ENCODE peak calls at places on chromosomes 16 and 17, in five cellular contexts. Y is AG04450, I is body of pancreas, S is mesendoderm, K is tibial nerve. L is an unnamed sample.

GRCh38 chr16:9826630-9827029 is 355.6 kb downstream of the GRIN2A start:
- DNase-seq in Y (no peak), I (no peak), S (no peak), K (no peak), L (no peak)

GRCh38 chr16:57143125-57143965 is 42.5 kb downstream of the PSME3IP1 start:
- DNase-seq in Y (no peak), I (no peak), S (no peak), K (peak; percentile 36), L (no peak)

GRCh38 chr16:72033437-72033836 is 20.9 kb upstream of the HP start:
- DNase-seq in Y (no peak), I (no peak), S (no peak), K (no peak), L (no peak)

GRCh38 chr16:86317617-86318021 is 192.7 kb upstream of the FOXF1 start:
- DNase-seq in Y (no peak), I (no peak), S (no peak), K (no peak), L (no peak)

GRCh38 chr16:56643080-56643778 is 4.8 kb downstream of the MT1A start:
- DNase-seq in Y (no peak), I (peak; percentile 91), S (peak; percentile 52), K (peak; percentile 19), L (no peak)

GRCh38 chr17:1197781-1198490 is 18.2 kb upstream of the ABR start:
- DNase-seq in Y (no peak), I (peak; percentile 87), S (no peak), K (peak; percentile 61), L (peak; percentile 56)

GRCh38 chr17:4543557-4544026 is 11.6 kb downstream of the MYBBP1A start:
- DNase-seq in Y (no peak), I (no peak), S (no peak), K (no peak), L (no peak)

GRCh38 chr16:85872666-85873561 is 26.0 kb upstream of the IRF8 start:
- DNase-seq in Y (no peak), I (peak; percentile 49), S (peak; percentile 41), K (no peak), L (no peak)

GRCh38 chr17:73497721-73498120 is 146.5 kb downstream of the SDK2 start:
- DNase-seq in Y (no peak), I (no peak), S (no peak), K (no peak), L (no peak)

GRCh38 chr17:71548540-71549190 is 572.2 kb upstream of the SOX9 start:
- DNase-seq in Y (no peak), I (no peak), S (peak; percentile 4), K (no peak), L (no peak)

GRCh38 chr17:40345161-40346034 is 19.1 kb downstream of the GJD3 start:
- DNase-seq in Y (no peak), I (peak; percentile 90), S (peak; percentile 96), K (no peak), L (no peak)

GRCh38 chr16:8323153-8323552 is 267.2 kb downstream of the TMEM114 start:
- DNase-seq in Y (no peak), I (no peak), S (no peak), K (no peak), L (no peak)

GRCh38 chr17:70329751-70330150 is 160.4 kb downstream of the KCNJ2 start:
- DNase-seq in Y (no peak), I (no peak), S (no peak), K (no peak), L (no peak)

GRCh38 chr16:1279945-1280589 is 24.2 kb downstream of the TPSD1 start:
- DNase-seq in Y (no peak), I (no peak), S (no peak), K (no peak), L (no peak)

GRCh38 chr16:47774661-47775060 is 313.5 kb downstream of the PHKB start:
- DNase-seq in Y (no peak), I (no peak), S (peak; percentile 77), K (no peak), L (peak; percentile 28)

GRCh38 chr16:9053006-9053601 is 38.3 kb upstream of the HAPSTR1 start:
- DNase-seq in Y (no peak), I (peak; percentile 61), S (peak; percentile 99), K (no peak), L (no peak)

GRCh38 chr17:27532269-27533067 is 76.2 kb downstream of the KSR1 start:
- DNase-seq in Y (peak; percentile 95), I (peak; percentile 90), S (peak; percentile 55), K (no peak), L (peak; percentile 77)

GRCh38 chr17:79038545-79039135 is 14.7 kb downstream of the C1QTNF1 start:
- DNase-seq in Y (peak; percentile 64), I (peak; percentile 42), S (no peak), K (no peak), L (peak; percentile 80)

GRCh38 chr17:48051706-48052486 is 3.7 kb downstream of the NFE2L1 start:
- DNase-seq in Y (no peak), I (peak; percentile 61), S (no peak), K (peak; percentile 34), L (peak; percentile 70)

GRCh38 chr17:32341857-32342602 is at the start of gene C17orf75:
- DNase-seq in Y (no peak), I (peak; percentile 83), S (peak; percentile 84), K (peak; percentile 33), L (no peak)

GRCh38 chr16:89841275-89841674 is 13.0 kb downstream of the SPIRE2 start:
- DNase-seq in Y (no peak), I (peak; percentile 19), S (no peak), K (no peak), L (no peak)

GRCh38 chr17:81252336-81253329 is 13.5 kb downstream of the NDUFAF8 start:
- DNase-seq in Y (no peak), I (no peak), S (no peak), K (no peak), L (no peak)

GRCh38 chr16:84724619-84725307 is 25.0 kb downstream of the USP10 start:
- DNase-seq in Y (no peak), I (no peak), S (no peak), K (no peak), L (no peak)

GRCh38 chr17:55717898-55718735 is 4.5 kb downstream of the TMEM100 start:
- DNase-seq in Y (peak; percentile 48), I (peak; percentile 78), S (peak; percentile 84), K (peak; percentile 86), L (no peak)

GRCh38 chr16:62869837-62870236 is 833.6 kb upstream of the CDH8 start:
- DNase-seq in Y (no peak), I (no peak), S (no peak), K (no peak), L (no peak)

DNA sequence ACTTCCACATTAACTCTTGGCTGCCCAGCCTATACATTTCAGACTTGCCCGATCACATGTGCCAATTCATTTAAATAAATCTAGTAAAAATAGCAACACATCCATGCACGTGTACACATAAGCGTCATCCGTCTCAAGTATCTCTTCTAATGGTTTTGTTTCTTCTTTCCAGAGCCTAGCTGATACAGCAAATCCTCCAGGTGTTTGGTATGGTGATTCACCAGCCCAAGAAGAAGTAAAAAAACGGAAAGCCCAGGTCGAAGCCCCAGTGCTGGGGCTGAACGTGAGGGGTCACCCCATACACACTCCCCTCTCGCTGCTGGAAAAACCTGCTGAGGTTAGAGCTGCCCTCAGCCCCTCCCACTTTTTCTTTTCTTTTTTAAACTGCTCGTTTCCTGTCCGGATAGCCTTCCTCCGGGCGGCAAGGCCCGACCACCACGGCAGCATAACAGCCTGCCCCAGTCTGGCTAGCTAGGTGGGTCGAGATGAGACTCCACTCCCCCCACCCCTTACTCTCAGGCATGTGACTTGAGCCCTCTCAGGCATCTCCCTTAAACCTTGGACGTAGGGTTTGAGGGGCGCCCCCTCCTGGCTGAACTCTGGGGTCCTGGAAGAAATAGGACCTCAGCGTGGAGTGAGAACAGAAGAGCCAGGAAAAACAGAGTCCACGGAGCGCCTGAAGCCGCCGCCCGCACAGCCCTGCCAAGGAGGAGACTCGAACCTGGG is 13.9 kb upstream of the OR1F1 start:
- DNase-seq in Y (no peak), I (no peak), S (peak; percentile 95), K (no peak), L (no peak)
- H3K4me3 ChIP-seq in Y (peak overlapping the region; percentile 34), I (no peak overlapping the region), S (no peak overlapping the region), K (no peak overlapping the region), L (peak overlapping the region; percentile 20)

DNA sequence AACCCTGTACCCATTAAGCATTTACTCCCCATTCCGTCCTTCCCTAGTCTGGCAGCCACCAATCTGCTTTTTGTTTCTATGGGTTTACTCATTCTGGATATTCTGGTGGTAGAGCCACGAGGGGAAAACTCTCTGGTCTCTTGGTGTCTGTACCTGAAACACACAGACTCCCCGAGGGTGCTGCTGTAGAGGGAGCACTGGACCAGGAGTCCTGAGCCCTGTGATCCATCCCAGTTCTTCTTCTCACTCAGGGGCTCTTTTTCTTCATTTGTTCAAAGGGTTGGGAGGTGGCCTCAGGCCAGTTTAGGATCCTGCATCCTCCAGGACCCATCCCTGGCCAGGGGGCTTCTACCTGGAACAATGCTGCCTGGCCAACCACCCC is 14.1 kb downstream of the HEXIM2 start:
- DNase-seq in Y (no peak), I (no peak), S (no peak), K (no peak), L (no peak)
- H3K4me3 ChIP-seq in Y (no peak overlapping the region), I (no peak overlapping the region), S (no peak overlapping the region), K (no peak overlapping the region), L (no peak overlapping the region)

GRCh38 chr16:51441331-51441730 is 290.3 kb upstream of the SALL1 start:
- DNase-seq in Y (no peak), I (no peak), S (no peak), K (no peak), L (no peak)
- H3K4me3 ChIP-seq in Y (no peak overlapping the region), I (no peak overlapping the region), S (no peak overlapping the region), K (no peak overlapping the region), L (no peak overlapping the region)

DNA sequence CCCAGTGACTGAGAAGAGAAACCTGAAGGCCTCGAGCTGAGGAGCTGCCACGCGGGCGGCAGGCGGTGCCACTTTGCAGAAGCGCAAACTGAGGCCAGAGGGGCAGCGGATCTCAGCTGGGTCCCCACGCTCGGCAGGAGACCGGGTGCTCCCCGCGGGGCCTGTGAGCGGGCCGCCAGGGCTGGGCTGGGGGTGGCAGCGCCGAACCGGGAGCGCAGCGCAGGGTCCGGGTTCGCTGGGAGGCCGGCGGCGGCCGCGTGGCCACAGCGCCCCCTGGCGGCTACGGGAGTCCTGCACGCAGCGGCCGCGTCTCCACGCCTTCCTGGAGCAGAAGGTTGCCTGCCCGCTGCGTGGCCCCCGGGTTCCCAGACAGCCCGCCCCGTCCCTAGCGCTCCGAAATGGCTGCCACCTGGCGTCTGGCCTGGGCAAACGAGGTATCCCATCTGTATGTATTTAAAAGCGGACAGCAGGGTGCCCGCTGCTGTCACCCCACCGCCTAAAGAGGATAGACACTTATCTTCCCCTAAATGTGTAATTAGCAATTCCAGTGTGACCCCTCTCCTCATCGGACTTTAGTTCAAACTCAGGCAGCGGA is 96.1 kb upstream of the CDH5 start:
- DNase-seq in Y (no peak), I (peak; percentile 41), S (peak; percentile 91), K (peak; percentile 45), L (no peak)
- H3K4me3 ChIP-seq in Y (peak overlapping the region; percentile 31), I (no peak overlapping the region), S (no peak overlapping the region), K (peak overlapping the region; percentile 20), L (peak overlapping the region; percentile 24)

DNA sequence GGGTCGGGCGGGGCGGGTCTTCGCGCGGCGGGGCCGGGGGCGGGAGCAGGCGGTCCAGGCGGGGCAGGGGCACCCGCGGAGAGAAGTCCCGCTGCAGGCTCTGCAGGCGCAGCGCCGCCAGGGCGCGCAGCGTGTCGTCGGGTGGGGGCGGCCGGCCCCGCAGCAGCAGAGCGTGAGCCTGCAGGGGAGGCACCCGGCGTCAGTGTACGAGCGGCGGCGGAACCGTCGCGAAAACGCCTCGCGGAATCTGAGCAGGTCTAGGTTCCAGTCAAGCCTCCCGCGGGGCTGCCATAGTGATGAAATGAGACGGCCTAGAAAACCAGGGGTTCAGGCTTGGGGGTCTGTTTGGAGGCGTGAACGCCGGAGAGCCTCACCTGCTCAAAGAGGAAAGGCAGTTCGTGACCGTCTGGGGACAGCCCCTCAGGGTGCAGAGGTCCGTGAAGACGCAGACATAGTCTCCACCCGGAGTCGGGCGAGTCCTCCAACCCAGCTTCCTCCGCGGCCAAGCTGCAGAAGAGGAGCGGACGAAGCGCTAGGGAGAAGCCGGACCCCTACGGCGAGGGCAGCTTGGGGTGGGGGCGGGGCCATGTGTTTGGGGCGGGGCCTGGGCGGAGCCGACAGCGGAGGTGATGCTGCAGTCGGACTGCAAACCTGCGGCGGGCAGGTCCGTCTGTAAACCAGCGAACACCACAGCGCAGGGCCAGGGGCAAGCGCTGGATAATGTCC is 6.4 kb downstream of the PLEKHH3 start:
- DNase-seq in Y (no peak), I (no peak), S (peak; percentile 77), K (no peak), L (no peak)
- H3K4me3 ChIP-seq in Y (no peak overlapping the region), I (no peak overlapping the region), S (peak overlapping the region; percentile 1), K (no peak overlapping the region), L (no peak overlapping the region)

L was measured in skeletal muscle cell.